ENCODE peak calls at places on chromosomes 7 and 10, in ten cellular contexts. P is dorsolateral prefrontal cortex; R is trophoblast cell; C is mammary epithelial cell; O is psoas muscle; U is breast epithelium; J is CD4-positive, alpha-beta T cell; E is upper lobe of left lung; F is stomach; B is fibroblast of lung. N is an unnamed sample.

GRCh38 chr10:124672181-124672638 is 72.0 kb downstream of the FAM53B start:
- DNase-seq in R (peak; percentile 18), B (peak; percentile 23), E (no peak), U (no peak), O (peak; percentile 17), J (no peak), F (no peak), C (no peak), P (no peak), N (peak; percentile 67)

GRCh38 chr10:117477961-117478670 is 64.4 kb upstream of the EMX2 start:
- DNase-seq in C (peak; percentile 91), O (no peak), F (no peak), U (no peak), B (no peak), P (no peak), J (no peak), R (peak; percentile 60), E (no peak), N (no peak)

GRCh38 chr10:118459642-118460193 is 117.6 kb upstream of the FAM204A start:
- DNase-seq in E (no peak), O (peak; percentile 27), U (peak; percentile 32), B (peak; percentile 55), R (peak; percentile 87), J (peak; percentile 27), C (peak; percentile 52), P (peak; percentile 76), F (peak; percentile 59), N (peak; percentile 60)

GRCh38 chr10:43691503-43691902 is 42.8 kb upstream of the ZNF32 start:
- DNase-seq in E (no peak), J (no peak), O (no peak), U (no peak), B (peak; percentile 11), C (no peak), P (no peak), F (no peak), R (no peak), N (no peak)

GRCh38 chr7:18018296-18019205 is 9.1 kb downstream of the PRPS1L1 start:
- DNase-seq in R (no peak), C (no peak), O (no peak), B (no peak), E (no peak), J (no peak), P (no peak), U (no peak), F (no peak), N (no peak)

GRCh38 chr10:1698185-1698584 is 39.1 kb downstream of the ADARB2 start:
- DNase-seq in O (no peak), U (no peak), E (no peak), R (no peak), B (no peak), P (no peak), J (no peak), F (no peak), C (no peak), N (no peak)

GRCh38 chr10:9296206-9296605 is 1241.7 kb downstream of the GATA3 start:
- DNase-seq in R (no peak), J (no peak), C (no peak), E (no peak), U (no peak), F (no peak), O (no peak), P (no peak), B (no peak), N (no peak)

GRCh38 chr7:93877742-93878141 is 12.8 kb downstream of the TFPI2 start:
- DNase-seq in E (no peak), U (no peak), R (no peak), B (peak; percentile 38), O (no peak), P (no peak), F (no peak), C (no peak), J (no peak), N (no peak)

GRCh38 chr10:81600185-81600584 is 274.8 kb upstream of the NRG3 start:
- DNase-seq in O (no peak), E (no peak), R (peak; percentile 39), F (no peak), P (no peak), B (no peak), J (no peak), C (peak; percentile 21), U (no peak), N (no peak)

GRCh38 chr7:17584822-17585221 is 286.4 kb downstream of the AHR start:
- DNase-seq in F (no peak), R (no peak), C (peak; percentile 75), U (no peak), B (peak; percentile 72), J (no peak), E (no peak), P (no peak), O (no peak), N (no peak)

GRCh38 chr10:29841724-29842649 is 207.2 kb upstream of the SVIL start:
- DNase-seq in F (peak; percentile 54), E (peak; percentile 25), B (peak; percentile 36), O (peak; percentile 33), C (no peak), U (peak; percentile 71), R (peak; percentile 89), J (no peak), P (no peak), N (no peak)

GRCh38 chr7:135757719-135758411 is 9.3 kb upstream of the FAM180A start:
- DNase-seq in C (peak; percentile 33), J (no peak), O (peak; percentile 49), P (no peak), F (no peak), E (no peak), R (peak; percentile 15), U (peak; percentile 90), B (peak; percentile 52), N (no peak)

GRCh38 chr7:95582578-95583293 is 13.6 kb downstream of the PDK4 start:
- DNase-seq in E (no peak), F (no peak), B (peak; percentile 24), C (no peak), R (no peak), P (no peak), J (no peak), U (no peak), O (no peak), N (no peak)
- H3K27ac ChIP-seq in E (no peak overlapping the region), F (no peak overlapping the region), B (no peak overlapping the region), C (no peak overlapping the region), R (no peak overlapping the region), P (no peak overlapping the region), J (no peak overlapping the region), U (no peak overlapping the region), O (peak overlapping the region; percentile 59), N (no peak overlapping the region)

GRCh38 chr10:44983066-44983894 is 4.7 kb upstream of the DEPP1 start:
- DNase-seq in J (no peak), E (no peak), P (no peak), O (no peak), C (no peak), R (no peak), U (no peak), B (no peak), F (no peak), N (no peak)
- H3K27ac ChIP-seq in J (no peak overlapping the region), E (peak overlapping the region; percentile 67), P (no peak overlapping the region), O (peak overlapping the region; percentile 96), C (no peak overlapping the region), R (no peak overlapping the region), U (no peak overlapping the region), B (no peak overlapping the region), F (no peak overlapping the region), N (no peak overlapping the region)

DNA sequence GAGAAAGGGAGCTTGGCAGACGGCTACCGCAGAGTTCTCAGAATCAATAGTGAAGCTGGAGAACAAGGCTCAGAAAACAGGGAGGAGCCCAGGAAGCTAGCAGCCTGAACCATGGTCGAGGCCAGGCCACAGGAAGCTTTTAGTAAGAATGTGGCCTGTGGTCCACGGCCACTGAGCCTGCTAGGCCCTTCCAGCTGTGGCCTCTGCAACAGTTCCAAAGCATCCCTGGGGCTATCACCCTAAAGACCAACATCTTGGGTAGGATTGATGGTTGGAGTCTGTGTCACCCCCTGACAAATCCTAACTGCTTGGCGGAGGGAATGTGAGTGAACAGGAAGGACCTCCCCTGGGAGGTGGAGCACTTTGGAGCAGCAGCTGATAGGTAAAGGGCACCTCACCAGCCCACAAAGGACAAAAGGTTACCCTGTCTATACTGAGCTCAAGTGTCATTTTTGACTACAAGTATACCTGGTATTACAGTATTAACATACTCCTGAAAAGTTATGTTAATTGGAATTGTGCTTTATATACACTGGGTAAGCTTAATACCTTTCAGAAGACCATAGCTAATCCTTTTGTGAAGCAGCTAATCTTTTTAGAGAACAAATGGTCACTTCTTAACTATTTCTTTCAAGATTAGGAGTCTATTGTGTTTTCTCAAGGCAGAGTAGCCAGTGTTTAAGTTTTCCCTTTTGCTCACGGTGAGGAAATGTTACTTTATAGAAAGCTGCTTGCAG is 18.7 kb downstream of the PTPRE start:
- DNase-seq in R (no peak), F (no peak), J (no peak), E (no peak), O (no peak), P (no peak), C (no peak), B (no peak), U (no peak), N (no peak)
- H3K27ac ChIP-seq in R (no peak overlapping the region), F (peak overlapping the region; percentile 9), J (no peak overlapping the region), E (peak overlapping the region; percentile 19), O (no peak overlapping the region), P (no peak overlapping the region), C (no peak overlapping the region), B (no peak overlapping the region), U (no peak overlapping the region), N (no peak overlapping the region)

GRCh38 chr7:66050990-66051424 is 24.6 kb upstream of the ASL start:
- DNase-seq in O (no peak), J (no peak), F (peak; percentile 49), B (peak; percentile 96), P (no peak), R (no peak), U (peak; percentile 26), E (no peak), C (peak; percentile 95), N (no peak)

GRCh38 chr7:66054063-66054462 is 21.6 kb upstream of the ASL start:
- DNase-seq in B (no peak), U (no peak), J (no peak), E (no peak), O (no peak), C (no peak), P (no peak), R (no peak), F (no peak), N (no peak)

GRCh38 chr7:66047426-66047825 is 28.2 kb upstream of the ASL start:
- DNase-seq in B (peak; percentile 89), J (no peak), R (no peak), C (peak; percentile 92), U (no peak), P (no peak), E (no peak), O (peak; percentile 34), F (no peak), N (no peak)

GRCh38 chr7:66052447-66052846 is 23.2 kb upstream of the ASL start:
- DNase-seq in P (no peak), B (no peak), F (no peak), O (no peak), U (no peak), E (no peak), C (no peak), J (no peak), R (no peak), N (no peak)

DNA sequence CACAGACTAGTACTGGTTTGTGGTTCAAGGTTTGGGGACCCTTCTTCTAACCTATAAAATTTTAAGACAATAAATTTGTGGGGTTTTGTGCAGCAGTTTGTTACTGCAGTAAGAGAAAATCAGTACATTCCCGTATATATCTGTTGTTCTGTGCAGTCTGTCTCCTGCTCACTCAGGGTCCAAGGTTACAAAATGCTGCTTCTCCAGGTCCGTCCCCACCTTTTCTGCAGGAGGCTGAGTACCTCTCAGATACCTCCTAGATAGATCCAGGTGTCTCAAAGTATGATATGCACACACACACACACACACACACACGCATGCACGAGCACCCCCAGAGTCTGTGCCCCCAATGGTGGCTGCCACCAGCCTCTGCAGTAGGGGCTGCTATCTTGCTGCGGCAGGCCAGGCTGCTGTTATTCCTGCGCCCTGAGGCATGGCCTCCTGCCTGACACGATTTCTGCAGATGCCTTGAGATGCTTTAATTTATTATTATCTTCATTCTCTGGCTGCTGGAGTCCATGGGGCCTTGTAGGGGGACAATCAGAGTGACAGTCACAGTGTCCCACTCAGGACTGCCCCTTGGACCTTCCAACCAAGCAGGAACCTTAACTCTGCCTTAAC is 25.2 kb upstream of the ASL start:
- DNase-seq in C (no peak), R (no peak), E (no peak), J (no peak), P (no peak), F (no peak), B (no peak), U (no peak), O (no peak), N (no peak)
- H3K27ac ChIP-seq in C (no peak overlapping the region), R (no peak overlapping the region), E (peak overlapping the region; percentile 62), J (no peak overlapping the region), P (no peak overlapping the region), F (peak overlapping the region; percentile 22), B (peak overlapping the region; percentile 63), U (peak overlapping the region; percentile 40), O (no peak overlapping the region), N (no peak overlapping the region)